ENCODE peak calls at places on chromosomes 6 and 20, in eight cellular contexts. One of them, this sample, is unnamed.

GRCh38 chr20:14673164-14673563 is 335.8 kb upstream of the FLRT3 start:
- DNase-seq in astrocyte: no peak
- DNase-seq in kidney: no peak
- DNase-seq in tibial artery: no peak
- DNase-seq in heart left ventricle: no peak
- DNase-seq in adrenal gland: no peak
- DNase-seq in stomach: no peak
- DNase-seq in right cardiac atrium: no peak
- DNase-seq in this sample: peak; percentile 33

GRCh38 chr6:138103876-138104275 is 3.3 kb downstream of the PERP start:
- DNase-seq in right cardiac atrium: no peak
- DNase-seq in astrocyte: no peak
- DNase-seq in kidney: no peak
- DNase-seq in stomach: no peak
- DNase-seq in heart left ventricle: no peak
- DNase-seq in adrenal gland: no peak
- DNase-seq in tibial artery: no peak
- DNase-seq in this sample: no peak

GRCh38 chr6:31317036-31317435 is 39.9 kb downstream of the HLA-B start:
- DNase-seq in right cardiac atrium: no peak
- DNase-seq in tibial artery: no peak
- DNase-seq in adrenal gland: no peak
- DNase-seq in stomach: no peak
- DNase-seq in heart left ventricle: no peak
- DNase-seq in kidney: no peak
- DNase-seq in astrocyte: no peak
- DNase-seq in this sample: no peak

GRCh38 chr6:116827561-116828240 is 1.2 kb downstream of the GPRC6A start:
- DNase-seq in adrenal gland: no peak
- DNase-seq in tibial artery: no peak
- DNase-seq in heart left ventricle: no peak
- DNase-seq in astrocyte: no peak
- DNase-seq in kidney: no peak
- DNase-seq in right cardiac atrium: no peak
- DNase-seq in stomach: no peak
- DNase-seq in this sample: no peak

GRCh38 chr6:17640477-17640917 is 40.4 kb downstream of the FAM8A1 start:
- DNase-seq in stomach: no peak
- DNase-seq in right cardiac atrium: no peak
- DNase-seq in astrocyte: no peak
- DNase-seq in heart left ventricle: no peak
- DNase-seq in tibial artery: no peak
- DNase-seq in kidney: no peak
- DNase-seq in adrenal gland: no peak
- DNase-seq in this sample: no peak

GRCh38 chr6:30515106-30515505 is 25.8 kb downstream of the HLA-E start:
- DNase-seq in stomach: no peak
- DNase-seq in kidney: no peak
- DNase-seq in astrocyte: no peak
- DNase-seq in adrenal gland: no peak
- DNase-seq in right cardiac atrium: no peak
- DNase-seq in tibial artery: no peak
- DNase-seq in heart left ventricle: no peak
- DNase-seq in this sample: no peak

GRCh38 chr6:98836025-98836961 is 1.9 kb downstream of the POU3F2 start:
- DNase-seq in astrocyte: no peak
- DNase-seq in adrenal gland: no peak
- DNase-seq in stomach: no peak
- DNase-seq in tibial artery: no peak
- DNase-seq in heart left ventricle: no peak
- DNase-seq in kidney: no peak
- DNase-seq in right cardiac atrium: no peak
- DNase-seq in this sample: no peak

GRCh38 chr20:48897298-48898044 is 24.0 kb upstream of the ARFGEF2 start:
- DNase-seq in kidney: no peak
- DNase-seq in astrocyte: peak; percentile 94
- DNase-seq in right cardiac atrium: no peak
- DNase-seq in heart left ventricle: no peak
- DNase-seq in tibial artery: peak; percentile 25
- DNase-seq in stomach: no peak
- DNase-seq in adrenal gland: no peak
- DNase-seq in this sample: no peak

GRCh38 chr20:24492031-24492607 is 22.7 kb downstream of the SYNDIG1 start:
- DNase-seq in right cardiac atrium: no peak
- DNase-seq in tibial artery: no peak
- DNase-seq in astrocyte: no peak
- DNase-seq in heart left ventricle: no peak
- DNase-seq in stomach: no peak
- DNase-seq in adrenal gland: no peak
- DNase-seq in kidney: no peak
- DNase-seq in this sample: no peak

GRCh38 chr6:13044390-13044789 is 283.9 kb downstream of the TBC1D7 start:
- DNase-seq in kidney: no peak
- DNase-seq in astrocyte: peak; percentile 44
- DNase-seq in stomach: no peak
- DNase-seq in adrenal gland: no peak
- DNase-seq in tibial artery: no peak
- DNase-seq in right cardiac atrium: no peak
- DNase-seq in heart left ventricle: no peak
- DNase-seq in this sample: no peak

GRCh38 chr6:12636336-12636735 is 80.2 kb upstream of the PHACTR1 start:
- DNase-seq in astrocyte: no peak
- DNase-seq in kidney: no peak
- DNase-seq in tibial artery: no peak
- DNase-seq in heart left ventricle: no peak
- DNase-seq in right cardiac atrium: no peak
- DNase-seq in adrenal gland: no peak
- DNase-seq in stomach: no peak
- DNase-seq in this sample: no peak

GRCh38 chr6:147941143-147941542 is 401.5 kb upstream of the SASH1 start:
- DNase-seq in kidney: no peak
- DNase-seq in adrenal gland: no peak
- DNase-seq in stomach: no peak
- DNase-seq in tibial artery: no peak
- DNase-seq in astrocyte: peak; percentile 56
- DNase-seq in right cardiac atrium: no peak
- DNase-seq in heart left ventricle: no peak
- DNase-seq in this sample: no peak

GRCh38 chr6:33989016-33989854 is 156.7 kb downstream of the GRM4 start:
- DNase-seq in tibial artery: peak; percentile 45
- DNase-seq in kidney: peak; percentile 21
- DNase-seq in stomach: peak; percentile 24
- DNase-seq in adrenal gland: no peak
- DNase-seq in astrocyte: no peak
- DNase-seq in right cardiac atrium: no peak
- DNase-seq in heart left ventricle: no peak
- DNase-seq in this sample: no peak

GRCh38 chr6:12403201-12403826 is 113.2 kb downstream of the EDN1 start:
- DNase-seq in kidney: no peak
- DNase-seq in tibial artery: no peak
- DNase-seq in heart left ventricle: no peak
- DNase-seq in stomach: no peak
- DNase-seq in astrocyte: peak; percentile 48
- DNase-seq in adrenal gland: peak; percentile 50
- DNase-seq in right cardiac atrium: no peak
- DNase-seq in this sample: no peak

GRCh38 chr20:1087311-1087710 is 31.1 kb upstream of the PSMF1 start:
- DNase-seq in stomach: no peak
- DNase-seq in astrocyte: no peak
- DNase-seq in right cardiac atrium: no peak
- DNase-seq in heart left ventricle: no peak
- DNase-seq in kidney: no peak
- DNase-seq in adrenal gland: no peak
- DNase-seq in tibial artery: no peak
- DNase-seq in this sample: no peak

GRCh38 chr20:51562334-51563140 is 20.0 kb upstream of the NFATC2 start:
- DNase-seq in kidney: peak; percentile 90
- DNase-seq in tibial artery: peak; percentile 91
- DNase-seq in stomach: peak; percentile 57
- DNase-seq in adrenal gland: peak; percentile 75
- DNase-seq in right cardiac atrium: peak; percentile 95
- DNase-seq in astrocyte: peak; percentile 96
- DNase-seq in heart left ventricle: peak; percentile 89
- DNase-seq in this sample: peak; percentile 86
- H3K4me3 ChIP-seq in kidney: peak overlapping the region; percentile 56
- H3K4me3 ChIP-seq in tibial artery: peak overlapping the region; percentile 61
- H3K4me3 ChIP-seq in stomach: peak overlapping the region; percentile 60
- H3K4me3 ChIP-seq in adrenal gland: peak overlapping the region; percentile 21
- H3K4me3 ChIP-seq in right cardiac atrium: peak overlapping the region; percentile 50
- H3K4me3 ChIP-seq in astrocyte: peak overlapping the region; percentile 84
- H3K4me3 ChIP-seq in heart left ventricle: peak overlapping the region; percentile 61
- H3K4me3 ChIP-seq in this sample: peak overlapping the region; percentile 50

GRCh38 chr20:40777653-40778052 is 88.6 kb upstream of the MAFB start:
- DNase-seq in adrenal gland: no peak
- DNase-seq in right cardiac atrium: no peak
- DNase-seq in heart left ventricle: no peak
- DNase-seq in stomach: no peak
- DNase-seq in kidney: no peak
- DNase-seq in astrocyte: no peak
- DNase-seq in tibial artery: no peak
- DNase-seq in this sample: no peak

GRCh38 chr20:40776702-40777457 is 87.8 kb upstream of the MAFB start:
- DNase-seq in kidney: no peak
- DNase-seq in adrenal gland: no peak
- DNase-seq in right cardiac atrium: peak; percentile 57
- DNase-seq in tibial artery: no peak
- DNase-seq in heart left ventricle: no peak
- DNase-seq in stomach: no peak
- DNase-seq in astrocyte: no peak
- DNase-seq in this sample: no peak

GRCh38 chr20:40773376-40773775 is 84.3 kb upstream of the MAFB start:
- DNase-seq in kidney: no peak
- DNase-seq in heart left ventricle: no peak
- DNase-seq in astrocyte: no peak
- DNase-seq in stomach: no peak
- DNase-seq in tibial artery: no peak
- DNase-seq in right cardiac atrium: no peak
- DNase-seq in adrenal gland: no peak
- DNase-seq in this sample: no peak

GRCh38 chr20:40778894-40779496 is 90.0 kb upstream of the MAFB start:
- DNase-seq in kidney: no peak
- DNase-seq in heart left ventricle: no peak
- DNase-seq in adrenal gland: no peak
- DNase-seq in astrocyte: no peak
- DNase-seq in stomach: no peak
- DNase-seq in tibial artery: no peak
- DNase-seq in right cardiac atrium: no peak
- DNase-seq in this sample: no peak

GRCh38 chr20:40775747-40776146 is 86.7 kb upstream of the MAFB start:
- DNase-seq in adrenal gland: no peak
- DNase-seq in astrocyte: no peak
- DNase-seq in right cardiac atrium: no peak
- DNase-seq in heart left ventricle: no peak
- DNase-seq in stomach: no peak
- DNase-seq in tibial artery: no peak
- DNase-seq in kidney: no peak
- DNase-seq in this sample: no peak
- H3K4me3 ChIP-seq in adrenal gland: no peak overlapping the region
- H3K4me3 ChIP-seq in astrocyte: no peak overlapping the region
- H3K4me3 ChIP-seq in right cardiac atrium: no peak overlapping the region
- H3K4me3 ChIP-seq in heart left ventricle: no peak overlapping the region
- H3K4me3 ChIP-seq in stomach: no peak overlapping the region
- H3K4me3 ChIP-seq in tibial artery: no peak overlapping the region
- H3K4me3 ChIP-seq in kidney: no peak overlapping the region
- H3K4me3 ChIP-seq in this sample: no peak overlapping the region

DNA sequence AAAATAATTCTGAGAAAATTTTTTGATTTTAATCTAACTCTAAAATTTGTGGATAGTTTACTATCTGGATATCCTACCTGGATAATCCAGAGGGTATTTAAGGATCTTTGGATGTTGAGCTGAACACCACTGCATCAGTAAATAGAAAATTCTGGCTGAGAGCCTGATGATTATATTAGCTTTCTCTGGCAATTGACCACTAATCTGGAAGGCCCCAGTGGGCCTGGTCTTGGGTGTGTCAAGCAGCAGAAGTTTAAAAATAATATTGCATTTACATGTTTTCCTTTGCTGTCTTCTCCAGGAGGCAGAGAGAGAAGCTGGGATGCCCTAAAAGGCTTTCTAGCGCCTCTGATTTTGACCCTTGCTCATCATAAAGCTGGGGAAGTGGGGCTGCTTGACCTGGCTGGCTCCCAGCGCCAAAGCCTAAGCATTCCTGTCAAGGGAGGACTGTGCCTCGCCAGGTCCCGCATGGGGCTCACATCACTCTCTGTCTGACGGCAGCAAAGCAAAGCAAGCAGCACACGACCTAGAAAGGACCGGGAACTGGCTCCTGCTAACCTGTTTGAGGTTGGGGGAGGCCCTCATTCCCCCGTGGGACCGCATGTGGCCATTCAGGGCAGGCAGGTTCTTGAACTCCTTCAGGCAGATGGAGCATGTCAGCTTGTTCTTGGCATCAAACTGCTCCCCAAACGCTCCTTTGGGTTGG is 46.6 kb upstream of the MRPS10 start:
- DNase-seq in adrenal gland: no peak
- DNase-seq in astrocyte: no peak
- DNase-seq in right cardiac atrium: no peak
- DNase-seq in tibial artery: no peak
- DNase-seq in heart left ventricle: no peak
- DNase-seq in stomach: no peak
- DNase-seq in kidney: peak; percentile 46
- DNase-seq in this sample: no peak
- H3K4me3 ChIP-seq in adrenal gland: no peak overlapping the region
- H3K4me3 ChIP-seq in astrocyte: no peak overlapping the region
- H3K4me3 ChIP-seq in right cardiac atrium: no peak overlapping the region
- H3K4me3 ChIP-seq in tibial artery: no peak overlapping the region
- H3K4me3 ChIP-seq in heart left ventricle: no peak overlapping the region
- H3K4me3 ChIP-seq in stomach: no peak overlapping the region
- H3K4me3 ChIP-seq in kidney: no peak overlapping the region
- H3K4me3 ChIP-seq in this sample: no peak overlapping the region

GRCh38 chr6:113871975-113872374 is 14.8 kb downstream of the MARCKS start:
- DNase-seq in kidney: no peak
- DNase-seq in heart left ventricle: no peak
- DNase-seq in tibial artery: no peak
- DNase-seq in right cardiac atrium: no peak
- DNase-seq in astrocyte: no peak
- DNase-seq in adrenal gland: no peak
- DNase-seq in stomach: no peak
- DNase-seq in this sample: no peak

GRCh38 chr6:113870917-113871316 is 13.8 kb downstream of the MARCKS start:
- DNase-seq in kidney: no peak
- DNase-seq in right cardiac atrium: no peak
- DNase-seq in tibial artery: no peak
- DNase-seq in adrenal gland: no peak
- DNase-seq in heart left ventricle: no peak
- DNase-seq in astrocyte: no peak
- DNase-seq in stomach: no peak
- DNase-seq in this sample: no peak

GRCh38 chr6:113875470-113875869 is 18.3 kb downstream of the MARCKS start:
- DNase-seq in right cardiac atrium: no peak
- DNase-seq in heart left ventricle: no peak
- DNase-seq in kidney: no peak
- DNase-seq in stomach: no peak
- DNase-seq in adrenal gland: no peak
- DNase-seq in tibial artery: no peak
- DNase-seq in astrocyte: peak; percentile 78
- DNase-seq in this sample: no peak

GRCh38 chr6:113876654-113877053 is 19.5 kb downstream of the MARCKS start:
- DNase-seq in adrenal gland: no peak
- DNase-seq in right cardiac atrium: no peak
- DNase-seq in kidney: no peak
- DNase-seq in stomach: no peak
- DNase-seq in tibial artery: no peak
- DNase-seq in heart left ventricle: no peak
- DNase-seq in astrocyte: no peak
- DNase-seq in this sample: no peak

GRCh38 chr6:113873043-113873667 is 16.0 kb downstream of the MARCKS start:
- DNase-seq in tibial artery: peak; percentile 68
- DNase-seq in kidney: peak; percentile 69
- DNase-seq in stomach: peak; percentile 76
- DNase-seq in heart left ventricle: peak; percentile 12
- DNase-seq in right cardiac atrium: peak; percentile 44
- DNase-seq in adrenal gland: peak; percentile 40
- DNase-seq in astrocyte: no peak
- DNase-seq in this sample: peak; percentile 42
- H3K4me3 ChIP-seq in tibial artery: peak overlapping the region; percentile 6
- H3K4me3 ChIP-seq in kidney: peak overlapping the region; percentile 56
- H3K4me3 ChIP-seq in stomach: peak overlapping the region; percentile 45
- H3K4me3 ChIP-seq in heart left ventricle: peak overlapping the region; percentile 20
- H3K4me3 ChIP-seq in right cardiac atrium: peak overlapping the region; percentile 22
- H3K4me3 ChIP-seq in adrenal gland: no peak overlapping the region
- H3K4me3 ChIP-seq in astrocyte: no peak overlapping the region
- H3K4me3 ChIP-seq in this sample: no peak overlapping the region

This sample was measured in hepatocyte.